ENCODE peak calls at places on chromosomes 7 and 10, in five cellular contexts. D, R, J, O and Y are unnamed samples.

GRCh38 chr7:78473902-78474301 is 675.3 kb downstream of the PHTF2 start:
- DNase-seq in J (no peak), O (no peak), D (no peak), R (no peak), Y (no peak)

GRCh38 chr7:102973096-102973802 is 60.4 kb downstream of the LRRC17 start:
- DNase-seq in R (no peak), D (no peak), O (no peak), J (peak), Y (no peak)

GRCh38 chr7:107937514-107937913 is 46.5 kb downstream of the DLD start:
- DNase-seq in O (no peak), D (peak), J (no peak), R (no peak), Y (no peak)

GRCh38 chr10:80407836-80408197 is 534 bp upstream of the PRXL2A start:
- DNase-seq in D (no peak), O (no peak), R (peak), J (no peak), Y (no peak)

GRCh38 chr10:12048547-12048946 is 5.9 kb upstream of the UPF2 start:
- DNase-seq in R (no peak), D (no peak), J (no peak), O (no peak), Y (no peak)

GRCh38 chr7:99551329-99551728 is 585 bp downstream of the FAM200A start:
- DNase-seq in J (no peak), R (no peak), O (no peak), D (no peak), Y (no peak)

GRCh38 chr7:2460641-2461040 is 15.6 kb downstream of the GRIFIN start:
- DNase-seq in D (no peak), R (no peak), O (no peak), J (no peak), Y (no peak)

GRCh38 chr7:19815546-19815945 is 42.1 kb upstream of the TMEM196 start:
- DNase-seq in O (no peak), J (no peak), D (peak), R (peak), Y (no peak)

GRCh38 chr7:106717997-106718871 is 57.3 kb upstream of the CCDC71L start:
- DNase-seq in O (peak), J (peak), R (peak), D (peak), Y (peak)

GRCh38 chr10:90326498-90327267 is 531.2 kb downstream of the HTR7 start:
- DNase-seq in J (peak), R (no peak), D (no peak), O (no peak), Y (no peak)

GRCh38 chr7:1542841-1543747 is 12.6 kb downstream of the MAFK start:
- DNase-seq in R (no peak), D (no peak), O (no peak), J (no peak), Y (no peak)

GRCh38 chr10:43354879-43355380 is 16.5 kb upstream of the FXYD4 start:
- DNase-seq in R (no peak), J (no peak), O (no peak), D (no peak), Y (no peak)

GRCh38 chr10:79982861-79983260 is 34.0 kb upstream of the SFTPD start:
- DNase-seq in J (no peak), O (no peak), D (no peak), R (no peak), Y (no peak)

GRCh38 chr10:105707603-105708002 is 1066.5 kb downstream of the SORCS3 start:
- DNase-seq in O (no peak), R (no peak), J (no peak), D (no peak), Y (no peak)

GRCh38 chr10:29435809-29436501 is 147.1 kb downstream of the LYZL1 start:
- DNase-seq in J (no peak), R (no peak), O (no peak), D (peak), Y (no peak)

GRCh38 chr10:15384154-15384553 is 13.1 kb upstream of the FAM171A1 start:
- DNase-seq in D (no peak), J (no peak), R (no peak), O (no peak), Y (no peak)

GRCh38 chr10:10792681-10793080 is 225.0 kb upstream of the CELF2 start:
- DNase-seq in O (no peak), R (peak), J (peak), D (peak), Y (no peak)

GRCh38 chr10:46268076-46268881 is 18.5 kb upstream of the ANTXRL start:
- DNase-seq in D (no peak), J (no peak), O (no peak), R (no peak), Y (peak)

DNA sequence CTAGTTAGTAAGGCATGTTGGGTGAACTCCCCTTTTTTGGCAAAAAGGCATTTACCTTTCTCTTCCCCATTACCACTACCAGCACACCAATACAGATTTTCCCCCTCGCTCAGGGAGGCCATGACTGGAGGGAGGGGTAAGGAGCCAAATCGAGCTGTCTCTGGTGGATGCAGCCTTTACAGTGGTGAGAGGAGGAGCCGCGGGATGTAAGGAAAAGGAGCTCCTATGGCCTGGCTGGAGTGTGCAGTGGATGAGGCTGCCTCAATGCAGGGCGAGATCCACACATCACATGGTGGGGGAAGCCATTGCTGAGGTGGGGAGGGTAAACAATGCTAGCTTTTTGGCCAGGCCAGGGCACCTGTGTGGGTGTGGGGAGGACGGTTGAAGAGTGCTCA is 416.2 kb downstream of the EXOC4 start:
- DNase-seq in R (no peak), D (no peak), J (no peak), O (no peak), Y (no peak)
- H3K4me3 ChIP-seq in R (no peak), D (no peak), J (no peak), O (no peak), Y (no peak)

GRCh38 chr7:144403102-144403501 is 391 bp downstream of the NOBOX start:
- DNase-seq in O (no peak), D (no peak), R (no peak), J (no peak), Y (no peak)

GRCh38 chr7:144399946-144400345 is 3.5 kb downstream of the NOBOX start:
- DNase-seq in D (no peak), J (no peak), R (no peak), O (no peak), Y (no peak)

GRCh38 chr7:144404911-144405310 is 1.4 kb upstream of the NOBOX start:
- DNase-seq in D (peak), J (no peak), O (no peak), R (no peak), Y (no peak)

GRCh38 chr7:144401490-144401889 is 2.0 kb downstream of the NOBOX start:
- DNase-seq in O (no peak), J (no peak), R (no peak), D (no peak), Y (no peak)

GRCh38 chr7:144403649-144404061 is at the start of gene NOBOX:
- DNase-seq in J (no peak), D (no peak), R (no peak), O (no peak), Y (no peak)
- H3K4me3 ChIP-seq in J (no peak), D (no peak), R (no peak), O (no peak), Y (no peak)

DNA sequence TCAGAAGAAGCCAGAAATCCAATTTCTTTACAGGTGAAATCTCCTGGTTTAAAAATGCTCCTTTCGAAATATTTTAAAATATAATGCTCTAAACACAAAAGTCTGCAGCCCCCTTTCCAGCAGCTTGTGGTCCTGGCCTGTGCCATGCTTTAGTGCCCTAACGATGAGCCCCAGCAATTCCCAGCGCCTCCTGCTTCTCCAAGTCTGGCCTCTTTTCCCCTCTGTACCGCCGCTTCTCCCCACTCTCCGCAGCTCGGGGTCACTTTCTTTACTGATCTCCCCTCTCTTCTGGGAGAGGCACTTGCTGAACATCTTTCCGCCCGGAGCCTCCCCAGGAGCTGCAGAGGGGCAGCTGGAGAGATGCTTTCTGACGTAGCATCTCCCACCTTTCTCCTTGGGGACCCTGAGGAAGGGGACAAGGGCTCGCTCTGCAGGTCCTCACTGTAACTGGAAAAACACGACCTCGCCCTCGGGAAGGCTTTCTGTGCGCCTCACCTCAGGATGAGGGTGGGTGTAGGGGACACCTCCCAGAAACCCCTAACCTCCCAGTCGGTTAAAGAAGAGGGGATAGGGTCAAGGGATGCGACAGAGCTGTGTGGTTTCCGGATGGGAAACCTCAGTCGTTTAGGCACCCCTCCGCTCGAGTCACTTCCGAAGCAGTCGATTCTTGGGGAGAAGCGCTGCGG is 544 bp upstream of the INA start:
- DNase-seq in J (no peak), R (no peak), O (no peak), D (no peak), Y (no peak)
- H3K4me3 ChIP-seq in J (no peak), R (no peak), O (no peak), D (peak), Y (peak)

GRCh38 chr10:123136221-123136805 is 543 bp downstream of the HMX3 start:
- DNase-seq in O (no peak), J (no peak), D (no peak), R (no peak), Y (no peak)
- H3K4me3 ChIP-seq in O (no peak), J (peak), D (no peak), R (no peak), Y (peak)

GRCh38 chr7:5394264-5395105 is 29.1 kb downstream of the TNRC18 start:
- DNase-seq in D (no peak), O (no peak), J (no peak), R (no peak), Y (no peak)

GRCh38 chr7:5396542-5396941 is 27.1 kb downstream of the TNRC18 start:
- DNase-seq in J (no peak), R (no peak), O (peak), D (peak), Y (peak)

GRCh38 chr7:5396999-5397656 is 26.5 kb downstream of the TNRC18 start:
- DNase-seq in J (peak), O (peak), R (peak), D (peak), Y (peak)

GRCh38 chr7:5395246-5395645 is 28.4 kb downstream of the TNRC18 start:
- DNase-seq in R (no peak), J (no peak), D (no peak), O (no peak), Y (no peak)

GRCh38 chr7:5397657-5398237 is 25.9 kb downstream of the TNRC18 start:
- DNase-seq in O (no peak), D (no peak), J (no peak), R (peak), Y (peak)
- H3K4me3 ChIP-seq in O (no peak), D (peak), J (no peak), R (no peak), Y (peak)

DNA sequence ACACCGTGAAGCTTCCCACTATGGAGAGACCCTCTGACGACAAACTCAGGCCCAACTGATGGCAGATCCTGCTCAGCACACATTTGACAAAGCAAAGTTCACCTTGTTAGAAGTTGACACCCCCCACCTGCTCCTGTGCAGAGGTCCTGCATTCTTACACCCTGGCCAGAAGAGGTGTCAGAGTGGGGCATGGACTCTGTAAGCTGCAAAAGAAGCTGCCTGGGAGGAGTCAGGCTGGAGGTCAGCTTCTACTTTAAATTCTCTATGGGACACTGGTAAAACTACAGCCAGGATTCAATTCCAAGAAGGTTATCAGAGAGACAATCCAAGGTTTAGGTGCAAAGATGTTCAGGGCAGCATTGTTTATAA is 20.0 kb upstream of the TNS3 start:
- DNase-seq in R (no peak), D (no peak), O (no peak), J (no peak), Y (no peak)
- H3K4me3 ChIP-seq in R (no peak), D (no peak), O (no peak), J (no peak), Y (no peak)